ENCODE peak calls at places on chromosomes 12 and 14, in four cellular contexts. One of them, this sample, is unnamed.

GRCh38 chr12:51926718-51927117 is 19.4 kb downstream of the ACVRL1 start:
- DNase-seq in lower lobe of right lung: no peak
- DNase-seq in kidney epithelial cell: no peak
- DNase-seq in NCI-H2171 treated with DMSO at 0.1 percent for 48 hours: no peak
- DNase-seq in this sample: peak

GRCh38 chr12:52346596-52346995 is 20.7 kb downstream of the KRT85 start:
- DNase-seq in lower lobe of right lung: no peak
- DNase-seq in kidney epithelial cell: no peak
- DNase-seq in NCI-H2171 treated with DMSO at 0.1 percent for 48 hours: no peak
- DNase-seq in this sample: peak

GRCh38 chr12:120534703-120535655 is 823 bp downstream of the RNF10 start:
- DNase-seq in lower lobe of right lung: peak
- DNase-seq in kidney epithelial cell: peak
- DNase-seq in NCI-H2171 treated with DMSO at 0.1 percent for 48 hours: peak
- DNase-seq in this sample: peak

GRCh38 chr14:104086661-104087461 is 1.4 kb downstream of the ASPG start:
- DNase-seq in lower lobe of right lung: no peak
- DNase-seq in kidney epithelial cell: no peak
- DNase-seq in NCI-H2171 treated with DMSO at 0.1 percent for 48 hours: no peak
- DNase-seq in this sample: no peak

GRCh38 chr14:79062226-79062625 is 892.1 kb downstream of the NRXN3 start:
- DNase-seq in lower lobe of right lung: no peak
- DNase-seq in kidney epithelial cell: peak
- DNase-seq in NCI-H2171 treated with DMSO at 0.1 percent for 48 hours: no peak
- DNase-seq in this sample: peak

GRCh38 chr12:2959194-2959507 is at the start of gene TEAD4:
- DNase-seq in lower lobe of right lung: peak
- DNase-seq in kidney epithelial cell: no peak
- DNase-seq in NCI-H2171 treated with DMSO at 0.1 percent for 48 hours: peak
- DNase-seq in this sample: peak

GRCh38 chr12:103269962-103270361 is 225.8 kb downstream of the C12orf42 start:
- DNase-seq in lower lobe of right lung: no peak
- DNase-seq in kidney epithelial cell: no peak
- DNase-seq in NCI-H2171 treated with DMSO at 0.1 percent for 48 hours: peak
- DNase-seq in this sample: peak

GRCh38 chr12:101521136-101521535 is 46.0 kb downstream of the SPIC start:
- DNase-seq in lower lobe of right lung: no peak
- DNase-seq in kidney epithelial cell: no peak
- DNase-seq in NCI-H2171 treated with DMSO at 0.1 percent for 48 hours: no peak
- DNase-seq in this sample: no peak

GRCh38 chr12:102948941-102949352 is 8.5 kb upstream of the ASCL1 start:
- DNase-seq in lower lobe of right lung: no peak
- DNase-seq in kidney epithelial cell: no peak
- DNase-seq in NCI-H2171 treated with DMSO at 0.1 percent for 48 hours: peak
- DNase-seq in this sample: peak

GRCh38 chr12:96177013-96177412 is 17.2 kb upstream of the ELK3 start:
- DNase-seq in lower lobe of right lung: no peak
- DNase-seq in kidney epithelial cell: no peak
- DNase-seq in NCI-H2171 treated with DMSO at 0.1 percent for 48 hours: no peak
- DNase-seq in this sample: no peak

GRCh38 chr14:61505815-61506809 is 184.7 kb downstream of the PRKCH start:
- DNase-seq in lower lobe of right lung: no peak
- DNase-seq in kidney epithelial cell: no peak
- DNase-seq in NCI-H2171 treated with DMSO at 0.1 percent for 48 hours: no peak
- DNase-seq in this sample: no peak

GRCh38 chr14:67940476-67940875 is 120.9 kb downstream of the RAD51B start:
- DNase-seq in lower lobe of right lung: no peak
- DNase-seq in kidney epithelial cell: no peak
- DNase-seq in NCI-H2171 treated with DMSO at 0.1 percent for 48 hours: no peak
- DNase-seq in this sample: no peak

GRCh38 chr14:20427231-20428009 is 8.5 kb downstream of the KLHL33 start:
- DNase-seq in lower lobe of right lung: no peak
- DNase-seq in kidney epithelial cell: peak
- DNase-seq in NCI-H2171 treated with DMSO at 0.1 percent for 48 hours: no peak
- DNase-seq in this sample: peak

GRCh38 chr14:68960123-68960522 is 19.0 kb downstream of the ACTN1 start:
- DNase-seq in lower lobe of right lung: no peak
- DNase-seq in kidney epithelial cell: no peak
- DNase-seq in NCI-H2171 treated with DMSO at 0.1 percent for 48 hours: no peak
- DNase-seq in this sample: no peak

GRCh38 chr12:66066929-66067281 is 63.6 kb downstream of the LLPH start:
- DNase-seq in lower lobe of right lung: no peak
- DNase-seq in kidney epithelial cell: no peak
- DNase-seq in NCI-H2171 treated with DMSO at 0.1 percent for 48 hours: no peak
- DNase-seq in this sample: no peak

GRCh38 chr14:76081642-76082041 is 70.1 kb upstream of the GPATCH2L start:
- DNase-seq in lower lobe of right lung: no peak
- DNase-seq in kidney epithelial cell: no peak
- DNase-seq in NCI-H2171 treated with DMSO at 0.1 percent for 48 hours: no peak
- DNase-seq in this sample: no peak

GRCh38 chr12:1644113-1644512 is 15.1 kb downstream of the WNT5B start:
- DNase-seq in lower lobe of right lung: no peak
- DNase-seq in kidney epithelial cell: no peak
- DNase-seq in NCI-H2171 treated with DMSO at 0.1 percent for 48 hours: no peak
- DNase-seq in this sample: peak

GRCh38 chr14:102096569-102097188 is 9.8 kb upstream of the HSP90AA1 start:
- DNase-seq in lower lobe of right lung: peak
- DNase-seq in kidney epithelial cell: no peak
- DNase-seq in NCI-H2171 treated with DMSO at 0.1 percent for 48 hours: peak
- DNase-seq in this sample: peak

GRCh38 chr12:108616941-108617858 is 16.5 kb downstream of the SELPLG start:
- DNase-seq in lower lobe of right lung: peak
- DNase-seq in kidney epithelial cell: no peak
- DNase-seq in NCI-H2171 treated with DMSO at 0.1 percent for 48 hours: no peak
- DNase-seq in this sample: peak

GRCh38 chr12:117143008-117143532 is 43.9 kb upstream of the TESC start:
- DNase-seq in lower lobe of right lung: no peak
- DNase-seq in kidney epithelial cell: peak
- DNase-seq in NCI-H2171 treated with DMSO at 0.1 percent for 48 hours: no peak
- DNase-seq in this sample: peak

GRCh38 chr12:13817131-13817530 is 164.3 kb downstream of the GRIN2B start:
- DNase-seq in lower lobe of right lung: no peak
- DNase-seq in kidney epithelial cell: peak
- DNase-seq in NCI-H2171 treated with DMSO at 0.1 percent for 48 hours: no peak
- DNase-seq in this sample: no peak

GRCh38 chr12:22684526-22685118 is 59.7 kb downstream of the ETNK1 start:
- DNase-seq in lower lobe of right lung: no peak
- DNase-seq in kidney epithelial cell: no peak
- DNase-seq in NCI-H2171 treated with DMSO at 0.1 percent for 48 hours: peak
- DNase-seq in this sample: peak

GRCh38 chr14:72291908-72292688 is 359.9 kb downstream of the RGS6 start:
- DNase-seq in lower lobe of right lung: no peak
- DNase-seq in kidney epithelial cell: peak
- DNase-seq in NCI-H2171 treated with DMSO at 0.1 percent for 48 hours: peak
- DNase-seq in this sample: peak

GRCh38 chr12:20601668-20602280 is 93.4 kb upstream of the SLCO1C1 start:
- DNase-seq in lower lobe of right lung: no peak
- DNase-seq in kidney epithelial cell: peak
- DNase-seq in NCI-H2171 treated with DMSO at 0.1 percent for 48 hours: peak
- DNase-seq in this sample: peak

GRCh38 chr12:119925269-119925668 is 48.1 kb upstream of the CIT start:
- DNase-seq in lower lobe of right lung: no peak
- DNase-seq in kidney epithelial cell: no peak
- DNase-seq in NCI-H2171 treated with DMSO at 0.1 percent for 48 hours: no peak
- DNase-seq in this sample: no peak

GRCh38 chr12:94148841-94149780 is 734 bp downstream of the PLXNC1 start:
- DNase-seq in lower lobe of right lung: peak
- DNase-seq in kidney epithelial cell: no peak
- DNase-seq in NCI-H2171 treated with DMSO at 0.1 percent for 48 hours: peak
- DNase-seq in this sample: peak

GRCh38 chr12:67853204-67853603 is 136.0 kb upstream of the IFNG-AS1 start:
- DNase-seq in lower lobe of right lung: no peak
- DNase-seq in kidney epithelial cell: no peak
- DNase-seq in NCI-H2171 treated with DMSO at 0.1 percent for 48 hours: no peak
- DNase-seq in this sample: no peak

GRCh38 chr14:67410313-67410712 is 1.7 kb downstream of the PLEK2 start:
- DNase-seq in lower lobe of right lung: no peak
- DNase-seq in kidney epithelial cell: no peak
- DNase-seq in NCI-H2171 treated with DMSO at 0.1 percent for 48 hours: no peak
- DNase-seq in this sample: no peak

GRCh38 chr12:59708059-59708458 is 112.2 kb downstream of the SLC16A7 start:
- DNase-seq in lower lobe of right lung: no peak
- DNase-seq in kidney epithelial cell: peak
- DNase-seq in NCI-H2171 treated with DMSO at 0.1 percent for 48 hours: peak
- DNase-seq in this sample: no peak